ENCODE peak calls at places on chromosomes 13 and 19, in seven cellular contexts. V is cardiac fibroblast, H is tibial nerve, D is heart left ventricle, U is foreskin fibroblast, R is epithelial cell of esophagus, Y is IMR-90. T is an unnamed sample.

GRCh38 chr19:46537136-46538097 is 41.8 kb upstream of the PNMA8B start:
- DNase-seq in U (no peak), R (peak; percentile 51), D (peak; percentile 54), H (peak; percentile 72), V (peak; percentile 63), Y (peak; percentile 29), T (peak; percentile 65)

GRCh38 chr13:98345103-98345899 is 168.2 kb upstream of the RNF113B start:
- DNase-seq in R (no peak), D (no peak), H (no peak), U (no peak), V (no peak), Y (no peak), T (peak; percentile 14)

GRCh38 chr19:6800991-6801396 is 28.5 kb downstream of the VAV1 start:
- DNase-seq in H (no peak), U (peak; percentile 2), V (peak; percentile 78), D (no peak), R (peak; percentile 98), Y (peak; percentile 38), T (peak; percentile 64)

GRCh38 chr19:53598361-53598760 is 33.4 kb upstream of the DPRX start:
- DNase-seq in D (no peak), U (no peak), H (no peak), V (no peak), R (no peak), Y (no peak), T (no peak)

GRCh38 chr19:18167975-18168645 is 5.5 kb upstream of the IFI30 start:
- DNase-seq in Y (peak; percentile 16), D (peak; percentile 46), V (peak; percentile 47), H (no peak), R (no peak), U (no peak), T (peak; percentile 55)

GRCh38 chr13:78875792-78876580 is 217.0 kb upstream of the OBI1 start:
- DNase-seq in U (no peak), Y (no peak), V (no peak), D (no peak), R (no peak), H (no peak), T (no peak)

GRCh38 chr19:12834418-12834943 is at the start of gene RTBDN:
- DNase-seq in D (no peak), U (no peak), V (no peak), Y (no peak), H (no peak), R (no peak), T (no peak)

GRCh38 chr13:58594978-58595600 is 963.5 kb downstream of the PCDH17 start:
- DNase-seq in D (no peak), R (no peak), Y (no peak), U (no peak), V (no peak), H (no peak), T (no peak)

GRCh38 chr13:106534844-106535551 is 464 bp downstream of the EFNB2 start:
- DNase-seq in U (no peak), H (no peak), V (peak; percentile 35), Y (peak; percentile 16), R (no peak), D (no peak), T (peak; percentile 42)

GRCh38 chr19:4455742-4456565 is 1.6 kb downstream of the UBXN6 start:
- DNase-seq in Y (peak; percentile 84), V (peak; percentile 85), H (peak; percentile 47), R (peak; percentile 16), D (peak; percentile 66), U (peak; percentile 81), T (peak; percentile 86)

GRCh38 chr13:34201050-34201913 is 383.3 kb downstream of the RFC3 start:
- DNase-seq in H (no peak), D (peak; percentile 21), V (peak; percentile 60), U (peak; percentile 68), Y (peak; percentile 61), R (peak; percentile 17), T (peak; percentile 76)

GRCh38 chr19:2087621-2088100 is 8.5 kb downstream of the MOB3A start:
- DNase-seq in R (no peak), D (no peak), U (no peak), Y (no peak), H (no peak), V (no peak), T (no peak)

GRCh38 chr13:20814224-20814910 is 40.6 kb upstream of the EEF1AKMT1 start:
- DNase-seq in R (peak; percentile 76), V (peak; percentile 95), U (peak; percentile 93), Y (peak; percentile 96), H (peak; percentile 89), D (peak; percentile 79), T (peak; percentile 97)

GRCh38 chr13:35484384-35484783 is 7.9 kb upstream of the MAB21L1 start:
- DNase-seq in V (no peak), D (no peak), U (no peak), H (no peak), Y (no peak), R (no peak), T (no peak)

GRCh38 chr13:31965361-31966066 is 66.1 kb upstream of the FRY start:
- DNase-seq in Y (peak; percentile 84), D (no peak), V (peak; percentile 82), U (no peak), R (peak; percentile 19), H (no peak), T (peak; percentile 84)

GRCh38 chr19:33306853-33307792 is 4.8 kb upstream of the CEBPA start:
- DNase-seq in R (no peak), D (no peak), U (no peak), H (no peak), V (no peak), Y (no peak), T (no peak)

GRCh38 chr19:2059422-2060201 is 8.6 kb upstream of the MKNK2 start:
- DNase-seq in R (peak; percentile 53), D (no peak), H (no peak), V (peak; percentile 75), Y (peak; percentile 61), U (peak; percentile 67), T (peak; percentile 85)

GRCh38 chr13:112911883-112912282 is 57.1 kb upstream of the MCF2L start:
- DNase-seq in H (no peak), U (no peak), R (no peak), D (no peak), Y (no peak), V (no peak), T (no peak)

GRCh38 chr19:5392476-5392875 is 51.9 kb upstream of the PTPRS start:
- DNase-seq in U (no peak), R (no peak), D (no peak), Y (no peak), V (no peak), H (no peak), T (no peak)

GRCh38 chr19:6423499-6424189 is 967 bp downstream of the KHSRP start:
- DNase-seq in H (no peak), Y (peak; percentile 42), R (peak; percentile 54), U (peak; percentile 44), D (peak; percentile 36), V (peak; percentile 60), T (peak; percentile 66)

GRCh38 chr13:21546372-21546771 is 57.6 kb downstream of the MICU2 start:
- DNase-seq in Y (no peak), V (peak; percentile 32), D (no peak), U (peak; percentile 21), R (peak; percentile 47), H (no peak), T (peak; percentile 22)

GRCh38 chr19:33064117-33064777 is 441 bp downstream of the RHPN2 start:
- DNase-seq in R (no peak), V (no peak), Y (no peak), D (peak; percentile 19), H (no peak), U (no peak), T (no peak)

GRCh38 chr19:44576843-44577565 is 36.4 kb upstream of the IGSF23 start:
- DNase-seq in V (peak; percentile 59), H (no peak), D (peak; percentile 20), U (peak; percentile 18), Y (peak; percentile 20), R (peak; percentile 77), T (peak; percentile 51)

DNA sequence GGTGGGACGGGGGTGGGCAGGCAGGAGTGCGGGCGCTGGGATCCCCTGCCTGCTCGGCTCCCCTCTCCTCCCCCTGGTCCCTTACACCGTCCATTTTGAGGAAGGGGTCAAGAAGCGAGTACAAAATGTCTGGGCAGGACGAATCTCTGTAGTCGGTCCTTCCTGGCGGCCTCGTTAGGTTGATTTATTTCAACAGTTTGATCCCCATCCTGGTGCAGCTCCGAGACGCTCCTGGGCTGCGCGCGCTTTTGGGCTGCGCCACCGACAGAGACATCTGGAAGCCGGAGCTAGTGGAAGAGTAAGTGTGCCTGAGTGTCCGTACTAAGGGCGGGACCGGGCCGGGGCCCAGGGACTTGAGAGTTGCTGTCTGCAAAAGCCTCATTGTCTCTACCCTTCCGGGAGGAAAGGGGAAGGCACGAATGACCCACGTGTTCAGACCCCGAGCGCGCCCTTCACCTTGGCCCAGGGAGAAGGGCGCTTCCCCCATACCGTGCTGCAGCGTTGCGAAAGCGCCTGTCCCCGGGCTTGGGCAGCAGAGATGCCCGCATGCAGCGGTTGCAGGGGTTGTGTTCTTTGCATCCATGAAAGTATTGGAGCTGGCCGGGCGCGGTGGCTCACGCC is 1.8 kb downstream of the ZNF114 start:
- DNase-seq in V (peak; percentile 59), D (peak; percentile 42), R (peak; percentile 58), Y (peak; percentile 35), H (no peak), U (peak; percentile 41), T (peak; percentile 45)
- H3K4me3 ChIP-seq in V (peak overlapping the region; percentile 53), D (peak overlapping the region; percentile 73), R (peak overlapping the region; percentile 31), Y (peak overlapping the region; percentile 41), H (peak overlapping the region; percentile 47), U (peak overlapping the region; percentile 40), T (peak overlapping the region; percentile 53)

GRCh38 chr19:14094854-14095253 is 4.3 kb upstream of the SAMD1 start:
- DNase-seq in U (no peak), V (no peak), Y (no peak), H (no peak), D (no peak), R (no peak), T (no peak)

GRCh38 chr19:14097532-14098151 is 7.1 kb upstream of the SAMD1 start:
- DNase-seq in U (no peak), H (no peak), R (no peak), D (no peak), V (no peak), Y (no peak), T (no peak)

GRCh38 chr19:14091885-14092462 is 1.4 kb upstream of the SAMD1 start:
- DNase-seq in R (no peak), Y (no peak), U (no peak), D (no peak), H (no peak), V (no peak), T (no peak)

GRCh38 chr19:14093117-14093784 is 2.7 kb upstream of the SAMD1 start:
- DNase-seq in Y (no peak), V (no peak), H (no peak), D (no peak), U (no peak), R (no peak), T (no peak)

GRCh38 chr19:14096272-14096992 is 5.9 kb upstream of the SAMD1 start:
- DNase-seq in D (no peak), Y (no peak), R (no peak), H (no peak), V (no peak), U (no peak), T (no peak)
- TF ChIP-seq CTCF in D (no peak), Y (peak; percentile 2), R (peak; percentile 10), H (no peak), V (no peak), U (no peak), T (peak; percentile 45)

GRCh38 chr19:57362419-57362818 is 932 bp upstream of the TRAPPC2B start:
- DNase-seq in D (no peak), Y (no peak), V (no peak), H (no peak), U (no peak), R (no peak), T (peak; percentile 4)
- H3K4me3 ChIP-seq in D (peak overlapping the region; percentile 82), Y (peak overlapping the region; percentile 54), V (peak overlapping the region; percentile 43), H (peak overlapping the region; percentile 79), U (peak overlapping the region; percentile 73), R (peak overlapping the region; percentile 78), T (peak overlapping the region; percentile 71)

GRCh38 chr13:54162069-54162468 is 1133.5 kb downstream of the OLFM4 start:
- DNase-seq in H (no peak), U (no peak), D (no peak), R (no peak), Y (no peak), V (no peak), T (no peak)
- TF ChIP-seq CTCF in H (no peak), U (no peak), D (no peak), R (no peak), Y (no peak), V (no peak), T (no peak)

T was measured in choroid plexus epithelial cell.